ENCODE peak calls at places on chromosomes 12 and 14, in nine cellular contexts. One of them, this sample, is unnamed.

GRCh38 chr12:122860052-122860853 is 25.0 kb downstream of the HIP1R start:
- DNase-seq in Caco-2: peak
- DNase-seq in NCI-H2081: peak
- DNase-seq in breast epithelium: peak
- DNase-seq in NCI-H1092: peak
- DNase-seq in glutamatergic neuron: peak
- DNase-seq in DMS79 treated with DMSO at 0.1 percent for 48 hours: peak
- DNase-seq in astrocyte of the cerebellum: peak
- DNase-seq in M059J: peak
- DNase-seq in this sample: peak

GRCh38 chr14:68563256-68564131 is 229.4 kb downstream of the ZFP36L1 start:
- DNase-seq in Caco-2: no peak
- DNase-seq in NCI-H2081: no peak
- DNase-seq in breast epithelium: no peak
- DNase-seq in NCI-H1092: no peak
- DNase-seq in glutamatergic neuron: no peak
- DNase-seq in DMS79 treated with DMSO at 0.1 percent for 48 hours: peak
- DNase-seq in astrocyte of the cerebellum: no peak
- DNase-seq in M059J: peak
- DNase-seq in this sample: no peak

GRCh38 chr12:78703820-78704525 is 160.6 kb upstream of the SYT1 start:
- DNase-seq in Caco-2: no peak
- DNase-seq in NCI-H2081: no peak
- DNase-seq in breast epithelium: no peak
- DNase-seq in NCI-H1092: no peak
- DNase-seq in glutamatergic neuron: no peak
- DNase-seq in DMS79 treated with DMSO at 0.1 percent for 48 hours: no peak
- DNase-seq in astrocyte of the cerebellum: peak
- DNase-seq in M059J: peak
- DNase-seq in this sample: no peak

GRCh38 chr12:116898675-116899074 is 12.1 kb upstream of the FBXW8 start:
- DNase-seq in Caco-2: no peak
- DNase-seq in NCI-H2081: no peak
- DNase-seq in breast epithelium: no peak
- DNase-seq in NCI-H1092: no peak
- DNase-seq in glutamatergic neuron: no peak
- DNase-seq in DMS79 treated with DMSO at 0.1 percent for 48 hours: no peak
- DNase-seq in astrocyte of the cerebellum: no peak
- DNase-seq in M059J: no peak
- DNase-seq in this sample: no peak

GRCh38 chr14:102659797-102660196 is 67.3 kb downstream of the RCOR1 start:
- DNase-seq in Caco-2: no peak
- DNase-seq in NCI-H2081: no peak
- DNase-seq in breast epithelium: no peak
- DNase-seq in NCI-H1092: no peak
- DNase-seq in glutamatergic neuron: no peak
- DNase-seq in DMS79 treated with DMSO at 0.1 percent for 48 hours: no peak
- DNase-seq in astrocyte of the cerebellum: peak
- DNase-seq in M059J: peak
- DNase-seq in this sample: no peak

GRCh38 chr12:120851939-120852338 is 52.2 kb downstream of the SPPL3 start:
- DNase-seq in Caco-2: no peak
- DNase-seq in NCI-H2081: no peak
- DNase-seq in breast epithelium: no peak
- DNase-seq in NCI-H1092: no peak
- DNase-seq in glutamatergic neuron: no peak
- DNase-seq in DMS79 treated with DMSO at 0.1 percent for 48 hours: no peak
- DNase-seq in astrocyte of the cerebellum: no peak
- DNase-seq in M059J: no peak
- DNase-seq in this sample: no peak

GRCh38 chr12:123057505-123058265 is 77.2 kb downstream of the ARL6IP4 start:
- DNase-seq in Caco-2: no peak
- DNase-seq in NCI-H2081: peak
- DNase-seq in breast epithelium: no peak
- DNase-seq in NCI-H1092: peak
- DNase-seq in glutamatergic neuron: peak
- DNase-seq in DMS79 treated with DMSO at 0.1 percent for 48 hours: peak
- DNase-seq in astrocyte of the cerebellum: no peak
- DNase-seq in M059J: peak
- DNase-seq in this sample: no peak

GRCh38 chr14:96053600-96054381 is 14.6 kb downstream of the C14orf132 start:
- DNase-seq in Caco-2: no peak
- DNase-seq in NCI-H2081: peak
- DNase-seq in breast epithelium: no peak
- DNase-seq in NCI-H1092: no peak
- DNase-seq in glutamatergic neuron: peak
- DNase-seq in DMS79 treated with DMSO at 0.1 percent for 48 hours: no peak
- DNase-seq in astrocyte of the cerebellum: peak
- DNase-seq in M059J: peak
- DNase-seq in this sample: no peak

GRCh38 chr12:52023182-52023975 is 16.6 kb downstream of the TAMALIN start:
- DNase-seq in Caco-2: peak
- DNase-seq in NCI-H2081: peak
- DNase-seq in breast epithelium: peak
- DNase-seq in NCI-H1092: peak
- DNase-seq in glutamatergic neuron: peak
- DNase-seq in DMS79 treated with DMSO at 0.1 percent for 48 hours: no peak
- DNase-seq in astrocyte of the cerebellum: no peak
- DNase-seq in M059J: peak
- DNase-seq in this sample: peak

GRCh38 chr14:105255021-105255507 is 6.7 kb downstream of the BTBD6 start:
- DNase-seq in Caco-2: no peak
- DNase-seq in NCI-H2081: no peak
- DNase-seq in breast epithelium: no peak
- DNase-seq in NCI-H1092: no peak
- DNase-seq in glutamatergic neuron: no peak
- DNase-seq in DMS79 treated with DMSO at 0.1 percent for 48 hours: no peak
- DNase-seq in astrocyte of the cerebellum: no peak
- DNase-seq in M059J: peak
- DNase-seq in this sample: no peak

GRCh38 chr14:95410838-95411237 is 91.1 kb upstream of the CLMN start:
- DNase-seq in Caco-2: no peak
- DNase-seq in NCI-H2081: no peak
- DNase-seq in breast epithelium: no peak
- DNase-seq in NCI-H1092: no peak
- DNase-seq in glutamatergic neuron: no peak
- DNase-seq in DMS79 treated with DMSO at 0.1 percent for 48 hours: no peak
- DNase-seq in astrocyte of the cerebellum: no peak
- DNase-seq in M059J: no peak
- DNase-seq in this sample: no peak

GRCh38 chr14:75709207-75709812 is 48.3 kb downstream of the TTLL5 start:
- DNase-seq in Caco-2: peak
- DNase-seq in NCI-H2081: peak
- DNase-seq in breast epithelium: peak
- DNase-seq in NCI-H1092: peak
- DNase-seq in glutamatergic neuron: peak
- DNase-seq in DMS79 treated with DMSO at 0.1 percent for 48 hours: peak
- DNase-seq in astrocyte of the cerebellum: peak
- DNase-seq in M059J: peak
- DNase-seq in this sample: peak

This sample was measured in NCI-H748 treated with DMSO at 0.1 percent for 48 hours.